ENCODE peak calls at places on chromosomes 7 and 10, in seven cellular contexts. One of them, this sample, is unnamed.

GRCh38 chr10:131427253-131427652 is 115.7 kb upstream of the TCERG1L start:
- DNase-seq in left ventricle myocardium superior: no peak
- DNase-seq in Right ventricle myocardium inferior: no peak
- DNase-seq in GM23338: no peak
- DNase-seq in amygdala: no peak
- DNase-seq in sigmoid colon: no peak
- DNase-seq in hypothalamus: no peak
- DNase-seq in this sample: no peak

GRCh38 chr10:112904000-112904399 is 46.0 kb upstream of the TCF7L2 start:
- DNase-seq in left ventricle myocardium superior: no peak
- DNase-seq in Right ventricle myocardium inferior: no peak
- DNase-seq in GM23338: no peak
- DNase-seq in amygdala: no peak
- DNase-seq in sigmoid colon: no peak
- DNase-seq in hypothalamus: no peak
- DNase-seq in this sample: no peak

GRCh38 chr10:20817116-20817515 is 80.0 kb downstream of the NEBL start:
- DNase-seq in left ventricle myocardium superior: no peak
- DNase-seq in Right ventricle myocardium inferior: no peak
- DNase-seq in GM23338: no peak
- DNase-seq in amygdala: no peak
- DNase-seq in sigmoid colon: no peak
- DNase-seq in hypothalamus: no peak
- DNase-seq in this sample: no peak

GRCh38 chr7:22214000-22214399 is 143.0 kb downstream of the RAPGEF5 start:
- DNase-seq in left ventricle myocardium superior: no peak
- DNase-seq in Right ventricle myocardium inferior: no peak
- DNase-seq in GM23338: peak
- DNase-seq in amygdala: no peak
- DNase-seq in sigmoid colon: no peak
- DNase-seq in hypothalamus: no peak
- DNase-seq in this sample: no peak

GRCh38 chr10:119115921-119116320 is 12.0 kb downstream of the DENND10 start:
- DNase-seq in left ventricle myocardium superior: no peak
- DNase-seq in Right ventricle myocardium inferior: no peak
- DNase-seq in GM23338: no peak
- DNase-seq in amygdala: no peak
- DNase-seq in sigmoid colon: peak
- DNase-seq in hypothalamus: no peak
- DNase-seq in this sample: no peak

GRCh38 chr10:77111611-77112550 is 525.7 kb downstream of the KCNMA1 start:
- DNase-seq in left ventricle myocardium superior: no peak
- DNase-seq in Right ventricle myocardium inferior: no peak
- DNase-seq in GM23338: peak
- DNase-seq in amygdala: no peak
- DNase-seq in sigmoid colon: no peak
- DNase-seq in hypothalamus: no peak
- DNase-seq in this sample: no peak

GRCh38 chr10:132547421-132547861 is 9.9 kb downstream of the INPP5A start:
- DNase-seq in left ventricle myocardium superior: no peak
- DNase-seq in Right ventricle myocardium inferior: peak
- DNase-seq in GM23338: no peak
- DNase-seq in amygdala: no peak
- DNase-seq in sigmoid colon: peak
- DNase-seq in hypothalamus: no peak
- DNase-seq in this sample: peak

GRCh38 chr7:34211003-34211402 is 305.7 kb downstream of the BMPER start:
- DNase-seq in left ventricle myocardium superior: no peak
- DNase-seq in Right ventricle myocardium inferior: no peak
- DNase-seq in GM23338: peak
- DNase-seq in amygdala: no peak
- DNase-seq in sigmoid colon: no peak
- DNase-seq in hypothalamus: no peak
- DNase-seq in this sample: no peak

GRCh38 chr10:13136651-13137050 is 24.7 kb upstream of the MCM10 start:
- DNase-seq in left ventricle myocardium superior: no peak
- DNase-seq in Right ventricle myocardium inferior: no peak
- DNase-seq in GM23338: no peak
- DNase-seq in amygdala: no peak
- DNase-seq in sigmoid colon: no peak
- DNase-seq in hypothalamus: no peak
- DNase-seq in this sample: no peak

GRCh38 chr10:75532253-75532924 is 101.0 kb downstream of the LRMDA start:
- DNase-seq in left ventricle myocardium superior: no peak
- DNase-seq in Right ventricle myocardium inferior: no peak
- DNase-seq in GM23338: no peak
- DNase-seq in amygdala: no peak
- DNase-seq in sigmoid colon: no peak
- DNase-seq in hypothalamus: no peak
- DNase-seq in this sample: no peak

GRCh38 chr7:37421820-37422219 is 26.8 kb downstream of the ELMO1 start:
- DNase-seq in left ventricle myocardium superior: no peak
- DNase-seq in Right ventricle myocardium inferior: no peak
- DNase-seq in GM23338: no peak
- DNase-seq in amygdala: no peak
- DNase-seq in sigmoid colon: no peak
- DNase-seq in hypothalamus: no peak
- DNase-seq in this sample: no peak

GRCh38 chr10:112471878-112472487 is 25.0 kb downstream of the VTI1A start:
- DNase-seq in left ventricle myocardium superior: no peak
- DNase-seq in Right ventricle myocardium inferior: no peak
- DNase-seq in GM23338: peak
- DNase-seq in amygdala: no peak
- DNase-seq in sigmoid colon: no peak
- DNase-seq in hypothalamus: no peak
- DNase-seq in this sample: no peak

GRCh38 chr7:156177396-156178055 is 365.3 kb upstream of the SHH start:
- DNase-seq in left ventricle myocardium superior: no peak
- DNase-seq in Right ventricle myocardium inferior: no peak
- DNase-seq in GM23338: no peak
- DNase-seq in amygdala: no peak
- DNase-seq in sigmoid colon: no peak
- DNase-seq in hypothalamus: no peak
- DNase-seq in this sample: no peak

GRCh38 chr10:43199684-43200537 is 61.7 kb downstream of the CSGALNACT2 start:
- DNase-seq in left ventricle myocardium superior: no peak
- DNase-seq in Right ventricle myocardium inferior: no peak
- DNase-seq in GM23338: no peak
- DNase-seq in amygdala: no peak
- DNase-seq in sigmoid colon: peak
- DNase-seq in hypothalamus: no peak
- DNase-seq in this sample: peak

GRCh38 chr7:76011437-76011836 is 17.0 kb upstream of the TMEM120A start:
- DNase-seq in left ventricle myocardium superior: peak
- DNase-seq in Right ventricle myocardium inferior: peak
- DNase-seq in GM23338: no peak
- DNase-seq in amygdala: no peak
- DNase-seq in sigmoid colon: peak
- DNase-seq in hypothalamus: no peak
- DNase-seq in this sample: no peak

GRCh38 chr10:649445-649797 is 40.0 kb downstream of the DIP2C start:
- DNase-seq in left ventricle myocardium superior: no peak
- DNase-seq in Right ventricle myocardium inferior: no peak
- DNase-seq in GM23338: no peak
- DNase-seq in amygdala: no peak
- DNase-seq in sigmoid colon: no peak
- DNase-seq in hypothalamus: no peak
- DNase-seq in this sample: no peak

GRCh38 chr7:137820677-137821420 is 25.9 kb downstream of the DGKI start:
- DNase-seq in left ventricle myocardium superior: peak
- DNase-seq in Right ventricle myocardium inferior: peak
- DNase-seq in GM23338: peak
- DNase-seq in amygdala: peak
- DNase-seq in sigmoid colon: peak
- DNase-seq in hypothalamus: peak
- DNase-seq in this sample: no peak

GRCh38 chr7:138838166-138838565 is 40.2 kb upstream of the ATP6V0A4 start:
- DNase-seq in left ventricle myocardium superior: no peak
- DNase-seq in Right ventricle myocardium inferior: no peak
- DNase-seq in GM23338: peak
- DNase-seq in amygdala: no peak
- DNase-seq in sigmoid colon: no peak
- DNase-seq in hypothalamus: no peak
- DNase-seq in this sample: no peak

GRCh38 chr7:90816511-90817142 is 220.5 kb downstream of the CDK14 start:
- DNase-seq in left ventricle myocardium superior: no peak
- DNase-seq in Right ventricle myocardium inferior: no peak
- DNase-seq in GM23338: no peak
- DNase-seq in amygdala: no peak
- DNase-seq in sigmoid colon: no peak
- DNase-seq in hypothalamus: no peak
- DNase-seq in this sample: no peak

GRCh38 chr7:70171369-70171768 is 573.1 kb downstream of the AUTS2 start:
- DNase-seq in left ventricle myocardium superior: no peak
- DNase-seq in Right ventricle myocardium inferior: no peak
- DNase-seq in GM23338: no peak
- DNase-seq in amygdala: no peak
- DNase-seq in sigmoid colon: no peak
- DNase-seq in hypothalamus: no peak
- DNase-seq in this sample: no peak

GRCh38 chr7:104943502-104944343 is 70.3 kb upstream of the KMT2E start:
- DNase-seq in left ventricle myocardium superior: peak
- DNase-seq in Right ventricle myocardium inferior: no peak
- DNase-seq in GM23338: no peak
- DNase-seq in amygdala: no peak
- DNase-seq in sigmoid colon: peak
- DNase-seq in hypothalamus: no peak
- DNase-seq in this sample: peak

GRCh38 chr10:132836832-132837540 is 51.0 kb upstream of the NKX6-2 start:
- DNase-seq in left ventricle myocardium superior: peak
- DNase-seq in Right ventricle myocardium inferior: peak
- DNase-seq in GM23338: peak
- DNase-seq in amygdala: no peak
- DNase-seq in sigmoid colon: peak
- DNase-seq in hypothalamus: no peak
- DNase-seq in this sample: peak

GRCh38 chr7:55086413-55087201 is 67.8 kb downstream of the EGFR start:
- DNase-seq in left ventricle myocardium superior: peak
- DNase-seq in Right ventricle myocardium inferior: no peak
- DNase-seq in GM23338: no peak
- DNase-seq in amygdala: no peak
- DNase-seq in sigmoid colon: no peak
- DNase-seq in hypothalamus: no peak
- DNase-seq in this sample: no peak

GRCh38 chr7:123747620-123748141 is 1.1 kb downstream of the WASL start:
- DNase-seq in left ventricle myocardium superior: peak
- DNase-seq in Right ventricle myocardium inferior: no peak
- DNase-seq in GM23338: peak
- DNase-seq in amygdala: peak
- DNase-seq in sigmoid colon: peak
- DNase-seq in hypothalamus: peak
- DNase-seq in this sample: peak

This sample was measured in spleen.